ENCODE peak calls at places on chromosomes 5 and 9, in ten cellular contexts. Y is SIG-M5; S is lower lobe of right lung; M is HTR-8/SVneo; E is H7; R is stimulated activated CD8-positive, alpha-beta memory T cell treated with anti-CD3 and anti-CD28 coated beads, Interleukin-2, amount 100 ng/mL, for 1 hour; Z is spleen; B is ACHN; O is dorsolateral prefrontal cortex; T is colonic mucosa. V is an unnamed sample.

GRCh38 chr9:675697-676370 is 165.7 kb upstream of the DMRT1 start:
- DNase-seq in E (no peak), T (no peak), Y (no peak), R (no peak), S (no peak), B (no peak), M (no peak), Z (no peak), O (no peak), V (no peak)

GRCh38 chr5:167578977-167579700 is 712.3 kb upstream of the WWC1 start:
- DNase-seq in E (no peak), O (no peak), T (no peak), M (no peak), B (no peak), R (no peak), Z (no peak), Y (no peak), S (no peak), V (no peak)

GRCh38 chr9:87991151-87991870 is 17.0 kb upstream of the CDK20 start:
- DNase-seq in S (no peak), B (no peak), R (no peak), O (no peak), T (no peak), Z (no peak), M (no peak), E (no peak), Y (no peak), V (no peak)

GRCh38 chr9:89674667-89675402 is 70.0 kb downstream of the GADD45G start:
- DNase-seq in R (no peak), B (no peak), T (peak), O (no peak), E (peak), Y (no peak), M (no peak), Z (no peak), S (no peak), V (peak)

GRCh38 chr9:121253821-121254471 is 14.0 kb upstream of the GSN start:
- DNase-seq in E (peak), O (no peak), Y (peak), R (no peak), Z (no peak), B (no peak), S (no peak), M (no peak), T (no peak), V (no peak)

GRCh38 chr9:82891321-82891720 is 171.6 kb downstream of the RASEF start:
- DNase-seq in R (no peak), Y (no peak), Z (no peak), T (no peak), E (no peak), B (no peak), M (no peak), S (no peak), O (no peak), V (no peak)

GRCh38 chr5:11904270-11904906 is at the start of gene CTNND2:
- DNase-seq in Z (peak), E (peak), T (no peak), R (no peak), M (peak), S (peak), O (peak), B (no peak), Y (no peak), V (peak)

GRCh38 chr5:6902597-6902996 is 189.4 kb downstream of the TENT4A start:
- DNase-seq in E (no peak), Y (no peak), R (no peak), T (no peak), M (no peak), B (no peak), O (no peak), S (no peak), Z (no peak), V (no peak)

GRCh38 chr5:80255425-80255751 is 460 bp downstream of the SERINC5 start:
- DNase-seq in O (peak), M (peak), B (peak), Z (no peak), R (no peak), S (peak), E (peak), T (peak), Y (no peak), V (peak)

GRCh38 chr5:12023614-12024241 is 119.5 kb upstream of the CTNND2 start:
- DNase-seq in M (peak), Z (no peak), O (no peak), R (no peak), Y (no peak), S (no peak), E (peak), B (peak), T (no peak), V (peak)

GRCh38 chr5:132063090-132063911 is 2.8 kb downstream of the IL3 start:
- DNase-seq in E (peak), O (peak), Y (no peak), B (peak), T (peak), R (peak), M (peak), S (peak), Z (peak), V (peak)

GRCh38 chr5:135708481-135708880 is 126.0 kb upstream of the SLC25A48 start:
- DNase-seq in B (no peak), Z (no peak), T (no peak), M (no peak), E (no peak), Y (no peak), S (no peak), R (no peak), O (no peak), V (no peak)

GRCh38 chr9:32707326-32707725 is 71.9 kb upstream of the TAF1L start:
- DNase-seq in R (no peak), M (no peak), Z (no peak), S (no peak), B (no peak), E (no peak), T (no peak), Y (no peak), O (no peak), V (no peak)

GRCh38 chr5:77095189-77095588 is 8.1 kb upstream of the ZBED3 start:
- DNase-seq in M (no peak), Z (no peak), R (no peak), E (no peak), T (no peak), O (no peak), S (no peak), B (no peak), Y (no peak), V (no peak)

GRCh38 chr5:35789732-35790461 is 66.8 kb upstream of the IL7R start:
- DNase-seq in T (no peak), B (no peak), Z (no peak), O (no peak), Y (no peak), S (no peak), R (no peak), E (no peak), M (no peak), V (no peak)

GRCh38 chr9:136578915-136579637 is 33.2 kb upstream of the NOTCH1 start:
- DNase-seq in Z (no peak), M (no peak), Y (no peak), B (peak), R (no peak), T (no peak), E (no peak), S (no peak), O (no peak), V (peak)

GRCh38 chr9:120443489-120443888 is 136.5 kb downstream of the CDK5RAP2 start:
- DNase-seq in E (no peak), O (no peak), S (no peak), Y (no peak), B (no peak), T (no peak), Z (no peak), R (no peak), M (no peak), V (peak)

GRCh38 chr5:83974151-83974822 is 253.6 kb upstream of the HAPLN1 start:
- DNase-seq in S (no peak), E (no peak), Z (no peak), Y (no peak), T (no peak), B (no peak), R (no peak), O (no peak), M (no peak), V (no peak)

GRCh38 chr9:135083831-135084230 is 3.6 kb upstream of the OLFM1 start:
- DNase-seq in T (peak), Z (no peak), O (no peak), Y (no peak), R (no peak), E (no peak), S (peak), B (no peak), M (no peak), V (no peak)

GRCh38 chr5:76046761-76047160 is 36.4 kb upstream of the SV2C start:
- DNase-seq in B (no peak), S (no peak), Z (no peak), Y (no peak), T (no peak), E (no peak), O (no peak), R (no peak), M (no peak), V (peak)

GRCh38 chr9:77750284-77750683 is 102.2 kb upstream of the GNA14 start:
- DNase-seq in R (no peak), Y (no peak), O (no peak), M (no peak), T (no peak), Z (no peak), E (no peak), S (no peak), B (no peak), V (no peak)